ENCODE peak calls at places on chromosome 7, in five cellular contexts. W is mammary epithelial cell; V is activated effector memory CD4-positive, alpha-beta T cell treated with anti-CD3 and anti-CD28 coated beads, Interleukin-2, amount 50 U/mL, for 16 hours; R is stimulated activated CD4-positive, alpha-beta T cell treated with anti-CD3 and anti-CD28 coated beads, Interleukin-4, amount 100 ng/mL, for 24 hours; P is NCI-H1436. E is an unnamed sample.

GRCh38 chr7:107742678-107743566 is 1.0 kb upstream of the CBLL1 start:
- DNase-seq in W (no peak), V (no peak), R (no peak), P (peak), E (no peak)

GRCh38 chr7:32494946-32495297 is 367 bp upstream of the AVL9 start:
- DNase-seq in W (no peak), V (no peak), R (no peak), P (no peak), E (no peak)

GRCh38 chr7:100562195-100563099 is 11.3 kb downstream of the SAP25 start:
- DNase-seq in W (no peak), V (no peak), R (no peak), P (no peak), E (no peak)

GRCh38 chr7:29035044-29035740 is 77.1 kb upstream of the TRIL start:
- DNase-seq in W (peak), V (no peak), R (no peak), P (no peak), E (peak)

GRCh38 chr7:118517275-118517674 is 292.8 kb downstream of the ANKRD7 start:
- DNase-seq in W (no peak), V (no peak), R (no peak), P (no peak), E (peak)

GRCh38 chr7:90458104-90458503 is 11.3 kb upstream of the PTTG1IP2 start:
- DNase-seq in W (no peak), V (no peak), R (no peak), P (no peak), E (no peak)

GRCh38 chr7:150631866-150632864 is at the start of gene GIMAP6:
- DNase-seq in W (no peak), V (peak), R (peak), P (no peak), E (no peak)

GRCh38 chr7:30920584-30921539 is 9.2 kb downstream of the AQP1 start:
- DNase-seq in W (no peak), V (peak), R (no peak), P (no peak), E (peak)

GRCh38 chr7:77321300-77321699 is 94.8 kb downstream of the GSAP start:
- DNase-seq in W (no peak), V (no peak), R (no peak), P (no peak), E (no peak)